ENCODE peak calls at places on chromosomes 5 and 9, in nine cellular contexts. C, A, U, D, F, J, Y, W and G are unnamed samples.

GRCh38 chr5:171757853-171758535 is 27.6 kb upstream of the SMIM23 start:
- DNase-seq in C (no peak), A (no peak), U (no peak), D (no peak), F (peak; percentile 96), J (no peak), Y (peak; percentile 48), W (peak; percentile 92), G (peak; percentile 83)

GRCh38 chr5:75037106-75037505 is 15.3 kb downstream of the GCNT4 start:
- DNase-seq in C (no peak), A (no peak), U (no peak), D (peak; percentile 95), F (peak; percentile 20), J (peak; percentile 65), Y (peak; percentile 46), W (peak; percentile 99), G (peak; percentile 70)

GRCh38 chr9:81427870-81428269 is 261.5 kb downstream of the TLE1 start:
- DNase-seq in C (no peak), A (no peak), U (no peak), D (peak; percentile 11), F (no peak), J (no peak), Y (no peak), W (no peak), G (no peak)

GRCh38 chr5:154829181-154829588 is 21.2 kb downstream of the FAXDC2 start:
- DNase-seq in C (no peak), A (no peak), U (no peak), D (peak; percentile 65), F (no peak), J (no peak), Y (no peak), W (no peak), G (no peak)

GRCh38 chr5:122192883-122193496 is 63.6 kb downstream of the ZNF474 start:
- DNase-seq in C (no peak), A (peak; percentile 3), U (no peak), D (peak; percentile 75), F (peak; percentile 81), J (no peak), Y (no peak), W (peak; percentile 39), G (no peak)

GRCh38 chr5:108749130-108749861 is 1.6 kb downstream of the FER start:
- DNase-seq in C (no peak), A (peak; percentile 30), U (no peak), D (peak; percentile 90), F (no peak), J (no peak), Y (no peak), W (no peak), G (peak; percentile 25)

GRCh38 chr9:86337469-86338107 is 16.6 kb downstream of the TUT7 start:
- DNase-seq in C (no peak), A (no peak), U (no peak), D (no peak), F (no peak), J (no peak), Y (no peak), W (no peak), G (no peak)

GRCh38 chr5:43437062-43437660 is 25.0 kb upstream of the CCL28 start:
- DNase-seq in C (no peak), A (no peak), U (no peak), D (no peak), F (no peak), J (no peak), Y (no peak), W (no peak), G (no peak)

DNA sequence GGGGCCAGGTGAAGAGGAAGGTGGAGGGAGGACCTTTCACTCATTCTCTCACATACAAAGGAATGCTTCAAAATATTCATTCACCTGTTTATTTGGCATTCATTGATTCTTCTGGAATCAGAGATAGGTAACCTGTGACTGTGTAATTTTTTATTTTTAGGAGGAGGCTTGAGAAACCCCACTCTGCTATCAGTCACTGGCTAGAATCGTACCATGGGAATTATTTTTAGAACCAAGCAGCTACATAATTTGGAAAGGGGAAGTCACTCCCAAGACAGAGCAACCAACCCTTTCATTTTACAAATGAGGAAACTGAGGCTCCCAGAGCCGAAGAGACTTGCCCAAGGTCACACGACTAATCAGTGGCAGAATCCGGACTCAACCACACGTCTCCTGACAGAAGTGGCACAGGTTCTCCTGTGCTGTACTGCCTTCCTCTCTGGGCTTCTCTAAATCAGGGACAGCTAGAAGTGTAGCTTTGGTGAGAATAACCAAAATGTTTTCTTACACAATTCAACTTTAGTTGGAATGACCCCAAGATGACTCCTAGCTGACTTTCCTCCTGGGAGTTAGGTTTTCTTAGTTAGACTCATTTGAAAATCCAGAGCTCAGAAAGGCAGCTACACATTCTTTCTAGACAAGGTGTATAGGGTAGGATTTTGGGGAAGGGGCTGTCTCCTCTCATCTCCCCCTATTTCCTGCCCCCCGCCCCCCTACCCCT is 264.3 kb upstream of the PANK3 start:
- DNase-seq in C (no peak), A (no peak), U (no peak), D (no peak), F (no peak), J (no peak), Y (no peak), W (no peak), G (no peak)
- H3K4me3 ChIP-seq in C (no peak overlapping the region), A (no peak overlapping the region), U (no peak overlapping the region), D (no peak overlapping the region), F (no peak overlapping the region), J (no peak overlapping the region), Y (no peak overlapping the region), W (no peak overlapping the region), G (no peak overlapping the region)

DNA sequence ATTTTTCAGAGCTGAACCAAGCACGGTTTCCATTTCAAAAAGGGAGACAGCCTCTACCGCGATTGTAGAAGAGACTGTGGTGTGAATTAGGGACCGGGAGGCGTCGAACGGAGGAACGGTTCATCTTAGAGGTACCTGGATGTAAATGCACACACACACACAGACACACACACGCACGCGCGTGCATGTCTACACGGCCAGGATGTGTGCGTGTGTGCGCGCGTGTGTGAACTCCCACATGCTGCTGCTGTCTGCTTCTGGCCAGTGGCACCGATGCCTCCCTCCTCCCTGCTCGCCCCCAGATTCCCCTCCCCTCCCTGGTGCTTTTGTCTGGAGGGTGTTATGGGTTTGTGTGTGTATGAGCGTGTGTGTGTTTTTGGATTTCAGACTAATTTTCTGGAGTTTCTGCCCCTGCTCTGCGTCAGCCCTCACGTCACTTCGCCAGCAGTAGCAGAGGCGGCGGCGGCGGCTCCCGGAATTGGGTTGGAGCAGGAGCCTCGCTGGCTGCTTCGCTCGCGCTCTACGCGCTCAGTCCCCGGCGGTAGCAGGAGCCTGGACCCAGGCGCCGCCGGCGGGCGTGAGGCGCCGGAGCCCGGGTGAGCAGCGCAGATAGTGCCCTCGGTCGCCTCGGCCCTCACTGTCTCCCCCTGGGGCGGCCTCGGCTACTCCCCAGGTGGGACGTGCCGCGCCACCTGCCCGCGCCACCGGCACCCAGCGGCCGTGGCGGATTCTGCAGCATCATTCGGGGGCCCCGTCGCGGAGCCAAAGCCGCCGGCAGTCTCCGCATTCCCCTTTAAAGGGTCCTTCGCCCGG is at the start of gene NTRK2:
- DNase-seq in C (peak; percentile 62), A (no peak), U (peak; percentile 88), D (peak; percentile 60), F (peak; percentile 16), J (no peak), Y (no peak), W (no peak), G (no peak)
- H3K4me3 ChIP-seq in C (peak within 1 kb of the TSS; percentile 44), A (no peak within 1 kb of the TSS), U (peak within 1 kb of the TSS; percentile 7), D (no peak within 1 kb of the TSS), F (peak within 1 kb of the TSS; percentile 51), J (peak within 1 kb of the TSS; percentile 39), Y (peak within 1 kb of the TSS; percentile 42), W (no peak within 1 kb of the TSS), G (peak within 1 kb of the TSS; percentile 46)

GRCh38 chr5:131795128-131795719 is 1.6 kb downstream of the FNIP1 start:
- DNase-seq in C (no peak), A (no peak), U (no peak), D (no peak), F (peak; percentile 23), J (no peak), Y (no peak), W (no peak), G (no peak)

GRCh38 chr5:131795879-131796792 is 681 bp downstream of the FNIP1 start:
- DNase-seq in C (peak; percentile 77), A (no peak), U (peak; percentile 92), D (peak; percentile 76), F (peak; percentile 50), J (peak; percentile 80), Y (no peak), W (no peak), G (no peak)

GRCh38 chr5:131792900-131793299 is 3.9 kb downstream of the FNIP1 start:
- DNase-seq in C (no peak), A (no peak), U (no peak), D (no peak), F (no peak), J (no peak), Y (no peak), W (no peak), G (no peak)

GRCh38 chr5:131796793-131797693 is at the start of gene FNIP1:
- DNase-seq in C (peak; percentile 99), A (peak; percentile 97), U (peak; percentile 100), D (peak; percentile 98), F (peak; percentile 95), J (peak; percentile 99), Y (peak; percentile 78), W (peak; percentile 90), G (peak; percentile 92)

DNA sequence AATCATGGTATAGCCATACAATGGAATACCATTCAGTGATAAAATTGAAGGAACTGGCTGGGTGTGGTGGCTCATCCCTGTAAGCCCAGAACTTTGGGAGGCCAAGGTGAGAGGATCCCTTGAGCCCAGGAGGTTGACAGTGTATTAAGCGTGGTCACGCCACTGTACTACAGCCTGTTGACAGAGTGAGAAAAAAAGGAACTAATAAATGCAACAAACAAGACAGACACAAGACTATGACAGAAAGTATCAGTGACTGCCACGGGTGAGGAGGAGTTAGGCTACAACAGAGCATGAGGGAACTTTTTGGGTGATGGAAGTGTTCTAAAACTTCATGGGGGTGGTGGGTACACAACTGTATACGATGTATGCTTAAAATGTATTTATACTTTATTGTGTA is 2.2 kb downstream of the FNIP1 start:
- DNase-seq in C (no peak), A (no peak), U (no peak), D (no peak), F (no peak), J (no peak), Y (no peak), W (no peak), G (no peak)
- H3K4me3 ChIP-seq in C (no peak overlapping the region), A (peak overlapping the region; percentile 31), U (no peak overlapping the region), D (no peak overlapping the region), F (peak overlapping the region; percentile 37), J (no peak overlapping the region), Y (no peak overlapping the region), W (peak overlapping the region; percentile 95), G (no peak overlapping the region)

DNA sequence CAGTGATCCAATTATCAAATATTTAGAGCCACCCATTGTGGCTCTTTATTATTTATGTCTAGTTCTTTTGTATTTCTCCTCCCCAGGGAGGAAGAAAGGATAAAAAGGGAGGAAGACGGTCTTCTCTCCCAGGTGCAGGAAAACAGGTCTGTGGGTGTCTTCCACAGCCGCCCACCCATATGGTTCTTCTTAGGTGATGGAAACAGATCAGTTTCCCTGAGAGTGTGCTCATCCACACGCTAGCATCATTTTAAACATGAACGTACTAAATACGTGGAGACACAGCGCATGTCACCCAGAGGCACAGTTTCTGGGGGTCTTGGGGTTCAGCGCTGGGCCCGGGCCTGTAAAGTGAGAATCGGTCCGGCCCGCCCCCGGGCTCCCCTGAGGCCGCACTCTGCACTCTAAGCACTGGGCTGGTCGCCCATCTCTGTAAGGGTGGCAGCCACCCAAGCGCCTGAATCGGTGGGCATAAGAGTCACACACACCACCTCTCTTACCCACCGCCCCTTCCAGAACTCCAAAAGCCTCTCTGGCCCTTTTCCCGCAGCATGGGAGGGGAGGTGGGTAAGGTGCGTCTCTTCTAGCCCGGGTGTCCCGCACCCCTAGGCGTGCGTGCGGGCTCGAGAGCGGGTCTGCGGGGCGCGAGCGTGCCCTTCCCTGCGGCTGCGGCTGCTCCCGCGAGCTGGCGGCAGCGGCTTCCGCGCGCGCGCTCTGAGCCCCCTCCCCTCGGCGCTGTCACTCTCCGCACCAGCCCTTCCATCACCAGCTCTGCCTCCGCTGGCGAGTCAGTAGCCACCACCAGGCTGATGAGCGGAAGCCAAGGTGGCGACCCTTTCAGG is 1.3 kb downstream of the PTCH1 start:
- DNase-seq in C (peak; percentile 40), A (peak; percentile 35), U (no peak), D (peak; percentile 55), F (no peak), J (no peak), Y (no peak), W (no peak), G (no peak)
- H3K4me3 ChIP-seq in C (peak overlapping the region; percentile 49), A (peak overlapping the region; percentile 49), U (peak overlapping the region; percentile 40), D (peak overlapping the region; percentile 25), F (peak overlapping the region; percentile 71), J (peak overlapping the region; percentile 62), Y (peak overlapping the region; percentile 40), W (peak overlapping the region; percentile 45), G (peak overlapping the region; percentile 55)